ENCODE peak calls at places on chromosomes 3 and 15, in six cellular contexts. C is Calu3; S is activated CD4-positive, CD25-positive, alpha-beta regulatory T cell; I is epithelial cell of esophagus; A is T-cell; H is NCI-H226. J is an unnamed sample.
A peak's percentile ranks its signal among the peaks of the same experiment; 100 is the strongest.

GRCh38 chr3:188819939-188820338 is 351.8 kb upstream of the TPRG1 start:
- DNase-seq in C (no peak), S (no peak), I (no peak), A (no peak), H (no peak), J (no peak)

GRCh38 chr3:45280227-45280626 is 54.1 kb upstream of the TMEM158 start:
- DNase-seq in C (no peak), S (no peak), I (no peak), A (no peak), H (no peak), J (no peak)

GRCh38 chr3:195129644-195130492 is 141.1 kb downstream of the XXYLT1 start:
- DNase-seq in C (no peak), S (no peak), I (peak; percentile 68), A (no peak), H (peak; percentile 34), J (peak; percentile 47)

GRCh38 chr3:62676686-62677271 is 198.4 kb downstream of the CADPS start:
- DNase-seq in C (no peak), S (no peak), I (no peak), A (no peak), H (no peak), J (no peak)

GRCh38 chr15:35289029-35289617 is 204.0 kb upstream of the NANOGP8 start:
- DNase-seq in C (peak; percentile 1), S (no peak), I (peak; percentile 72), A (no peak), H (peak; percentile 6), J (no peak)

GRCh38 chr15:32802296-32802936 is 84.6 kb downstream of the GREM1 start:
- DNase-seq in C (no peak), S (no peak), I (peak; percentile 25), A (no peak), H (peak; percentile 77), J (no peak)

GRCh38 chr15:98794754-98795153 is 146.4 kb downstream of the IGF1R start:
- DNase-seq in C (no peak), S (no peak), I (no peak), A (no peak), H (peak; percentile 20), J (no peak)

GRCh38 chr15:91520848-91521247 is 332.7 kb upstream of the SLCO3A1 start:
- DNase-seq in C (no peak), S (no peak), I (no peak), A (no peak), H (peak; percentile 63), J (no peak)

GRCh38 chr15:63551400-63551799 is 45.8 kb upstream of the FBXL22 start:
- DNase-seq in C (no peak), S (no peak), I (peak; percentile 64), A (no peak), H (peak; percentile 54), J (no peak)

GRCh38 chr15:60408438-60409105 is 10.8 kb upstream of the ANXA2 start:
- DNase-seq in C (no peak), S (no peak), I (peak; percentile 98), A (no peak), H (peak; percentile 95), J (no peak)

GRCh38 chr15:57881361-57881760 is 174.8 kb downstream of the POLR2M start:
- DNase-seq in C (no peak), S (no peak), I (no peak), A (no peak), H (no peak), J (no peak)

GRCh38 chr15:48244923-48245322 is 38.8 kb downstream of the SLC12A1 start:
- DNase-seq in C (no peak), S (no peak), I (peak; percentile 89), A (no peak), H (peak; percentile 29), J (no peak)

GRCh38 chr15:96888764-96889163 is 558.3 kb downstream of the NR2F2 start:
- DNase-seq in C (no peak), S (no peak), I (peak; percentile 52), A (no peak), H (no peak), J (no peak)

GRCh38 chr15:78599189-78599588 is 21.6 kb downstream of the CHRNA3 start:
- DNase-seq in C (no peak), S (no peak), I (no peak), A (no peak), H (no peak), J (no peak)

GRCh38 chr3:138188013-138188352 is 882 bp downstream of the ARMC8 start:
- DNase-seq in C (no peak), S (no peak), I (no peak), A (peak; percentile 23), H (no peak), J (no peak)

GRCh38 chr3:73808862-73809509 is 184.2 kb upstream of the PDZRN3 start:
- DNase-seq in C (no peak), S (no peak), I (peak; percentile 88), A (no peak), H (no peak), J (no peak)

GRCh38 chr3:141231923-141232861 is 567 bp downstream of the PXYLP1 start:
- DNase-seq in C (peak; percentile 77), S (no peak), I (peak; percentile 56), A (no peak), H (no peak), J (peak; percentile 16)

GRCh38 chr3:15292765-15293522 is 39.4 kb downstream of the SH3BP5 start:
- DNase-seq in C (no peak), S (no peak), I (no peak), A (no peak), H (no peak), J (no peak)

GRCh38 chr3:175399156-175399840 is 540.2 kb downstream of the NAALADL2 start:
- DNase-seq in C (no peak), S (no peak), I (peak; percentile 70), A (no peak), H (no peak), J (no peak)

GRCh38 chr3:122305818-122306621 is 19.0 kb upstream of the CSTA start:
- DNase-seq in C (peak; percentile 52), S (no peak), I (peak; percentile 72), A (no peak), H (no peak), J (no peak)

GRCh38 chr3:152097770-152098169 is 171.0 kb upstream of the MBNL1 start:
- DNase-seq in C (no peak), S (no peak), I (no peak), A (no peak), H (no peak), J (no peak)

GRCh38 chr3:13277130-13277783 is 142.9 kb downstream of the NUP210 start:
- DNase-seq in C (no peak), S (no peak), I (no peak), A (no peak), H (no peak), J (no peak)

GRCh38 chr15:84871428-84871985 is 13.0 kb upstream of the SLC28A1 start:
- DNase-seq in C (no peak), S (no peak), I (no peak), A (no peak), H (no peak), J (no peak)

GRCh38 chr3:38986901-38987300 is 64.8 kb downstream of the SCN11A start:
- DNase-seq in C (no peak), S (no peak), I (peak; percentile 60), A (no peak), H (no peak), J (no peak)

GRCh38 chr3:124951511-124952390 is 17.2 kb upstream of the MUC13 start:
- DNase-seq in C (no peak), S (no peak), I (peak; percentile 62), A (no peak), H (no peak), J (no peak)

GRCh38 chr3:108296239-108296638 is at the start of gene HHLA2:
- DNase-seq in C (peak; percentile 32), S (no peak), I (peak; percentile 57), A (no peak), H (peak; percentile 60), J (no peak)

GRCh38 chr15:63881431-63881830 is 47.7 kb upstream of the HERC1 start:
- DNase-seq in C (no peak), S (no peak), I (no peak), A (no peak), H (no peak), J (peak; percentile 53)

GRCh38 chr3:130950641-130951040 is 56.8 kb downstream of the ATP2C1 start:
- DNase-seq in C (no peak), S (no peak), I (no peak), A (no peak), H (no peak), J (no peak)

GRCh38 chr15:95761742-95762141 is 568.8 kb upstream of the NR2F2 start:
- DNase-seq in C (no peak), S (no peak), I (no peak), A (no peak), H (no peak), J (no peak)